ENCODE peak calls at places on chromosome 11, in seven cellular contexts. D is mammary epithelial cell; Z is left cardiac atrium; N is amniotic stem cell; Y is iPS-NIHi11; Q is stromal cell of bone marrow; I is activated CD4-positive, alpha-beta T cell treated with anti-CD3 and anti-CD28 coated beads, Interleukin-2, amount 50 U/mL, for 4 hours. R is an unnamed sample.

GRCh38 chr11:10387209-10388083 is 67.6 kb upstream of the AMPD3 start:
- DNase-seq in I (no peak), D (no peak), Y (no peak), N (no peak), Z (peak; percentile 58), Q (peak; percentile 96), R (peak; percentile 82)

GRCh38 chr11:45150301-45150700 is 3.9 kb downstream of the PRDM11 start:
- DNase-seq in I (no peak), Y (no peak), N (no peak), Z (no peak), D (no peak), Q (no peak), R (no peak)

GRCh38 chr11:2844116-2844515 is 41.5 kb downstream of the CDKN1C start:
- DNase-seq in N (no peak), Z (no peak), D (peak; percentile 27), Q (no peak), Y (no peak), I (no peak), R (no peak)

GRCh38 chr11:11370263-11371060 is 17.4 kb upstream of the CSNK2A3 start:
- DNase-seq in I (no peak), Z (no peak), D (no peak), Y (no peak), N (no peak), Q (no peak), R (no peak)

GRCh38 chr11:62601114-62601363 is 626 bp downstream of the MTA2 start:
- DNase-seq in N (no peak), I (peak; percentile 28), D (no peak), Y (no peak), Z (peak; percentile 76), Q (no peak), R (peak; percentile 86)

GRCh38 chr11:10288881-10289764 is 4.9 kb downstream of the SBF2 start:
- DNase-seq in I (no peak), N (no peak), Q (no peak), Y (no peak), D (no peak), Z (no peak), R (peak; percentile 61)

GRCh38 chr11:111479666-111480065 is 32.5 kb downstream of the BTG4 start:
- DNase-seq in N (no peak), D (no peak), I (no peak), Y (no peak), Z (no peak), Q (no peak), R (no peak)

GRCh38 chr11:123690490-123690889 is 36.1 kb upstream of the SCN3B start:
- DNase-seq in D (peak; percentile 85), N (no peak), I (no peak), Y (no peak), Q (peak; percentile 43), Z (no peak), R (no peak)

GRCh38 chr11:106813803-106814202 is 204.5 kb downstream of the GUCY1A2 start:
- DNase-seq in Z (no peak), Q (no peak), D (no peak), I (no peak), Y (no peak), N (no peak), R (no peak)

GRCh38 chr11:70758206-70758605 is 359.9 kb downstream of the CTTN start:
- DNase-seq in Z (no peak), D (no peak), N (no peak), I (no peak), Y (no peak), Q (no peak), R (no peak)

GRCh38 chr11:64090811-64091516 is 55.2 kb downstream of the FLRT1 start:
- DNase-seq in Y (peak; percentile 46), D (no peak), Q (no peak), N (no peak), Z (no peak), I (no peak), R (no peak)

GRCh38 chr11:78417175-78417887 is at the start of gene GAB2:
- DNase-seq in N (no peak), Z (no peak), D (no peak), I (peak; percentile 27), Q (no peak), Y (peak; percentile 35), R (peak; percentile 48)

GRCh38 chr11:45799562-45799961 is 5.4 kb upstream of the SLC35C1 start:
- DNase-seq in Z (no peak), D (no peak), I (no peak), Y (no peak), N (no peak), Q (no peak), R (no peak)

GRCh38 chr11:78083036-78083435 is 3.4 kb upstream of the NDUFC2 start:
- DNase-seq in Y (no peak), I (no peak), Z (no peak), Q (no peak), N (no peak), D (no peak), R (no peak)

GRCh38 chr11:116192509-116193206 is 580.1 kb downstream of the BUD13 start:
- DNase-seq in I (no peak), Q (no peak), Z (no peak), Y (no peak), D (no peak), N (no peak), R (no peak)

GRCh38 chr11:2741377-2742131 is 41.8 kb upstream of the KCNQ1OT1 start:
- DNase-seq in I (no peak), N (peak; percentile 15), Z (peak; percentile 27), Q (peak; percentile 30), Y (no peak), D (no peak), R (peak; percentile 23)

GRCh38 chr11:92739020-92739419 is 230.4 kb upstream of the MTNR1B start:
- DNase-seq in D (peak; percentile 6), N (no peak), Q (peak; percentile 48), I (no peak), Z (no peak), Y (no peak), R (no peak)

GRCh38 chr11:111441443-111441842 is 62.4 kb upstream of the POU2AF1 start:
- DNase-seq in D (peak; percentile 46), Z (no peak), N (no peak), Q (peak; percentile 25), Y (no peak), I (no peak), R (no peak)

GRCh38 chr11:46202149-46202548 is 75.3 kb upstream of the CREB3L1 start:
- DNase-seq in Y (peak; percentile 77), I (no peak), N (no peak), D (no peak), Z (no peak), Q (no peak), R (no peak)

GRCh38 chr11:3180869-3181268 is 15.8 kb upstream of the OSBPL5 start:
- DNase-seq in Q (no peak), D (no peak), I (no peak), Z (peak; percentile 4), Y (no peak), N (no peak), R (peak; percentile 18)

GRCh38 chr11:104380358-104380757 is 216.4 kb upstream of the PDGFD start:
- DNase-seq in Q (no peak), D (no peak), I (no peak), Y (no peak), Z (no peak), N (no peak), R (no peak)

GRCh38 chr11:133904818-133905515 is 51.8 kb downstream of the IGSF9B start:
- DNase-seq in N (no peak), I (no peak), Q (no peak), D (no peak), Y (no peak), Z (no peak), R (no peak)

GRCh38 chr11:35087648-35088047 is 51.3 kb upstream of the CD44 start:
- DNase-seq in Y (no peak), I (no peak), Z (peak; percentile 28), D (no peak), N (no peak), Q (no peak), R (no peak)

GRCh38 chr11:73818838-73819237 is 31.2 kb downstream of the MRPL48 start:
- DNase-seq in N (no peak), Y (no peak), I (no peak), Q (no peak), D (no peak), Z (no peak), R (no peak)

GRCh38 chr11:111586305-111586915 is 15.8 kb upstream of the SIK2 start:
- DNase-seq in Q (no peak), I (peak; percentile 27), D (peak; percentile 62), N (no peak), Y (peak; percentile 46), Z (no peak), R (no peak)

GRCh38 chr11:114285599-114285998 is 10.6 kb upstream of the NNMT start:
- DNase-seq in I (no peak), Z (no peak), D (no peak), Y (no peak), N (no peak), Q (no peak), R (no peak)

GRCh38 chr11:22822204-22822603 is 7.4 kb downstream of the SVIP start:
- DNase-seq in Z (no peak), I (no peak), N (no peak), Y (no peak), D (no peak), Q (no peak), R (no peak)

GRCh38 chr11:92550411-92550810 is 325.8 kb downstream of the FAT3 start:
- DNase-seq in D (no peak), Z (no peak), I (no peak), N (no peak), Y (peak; percentile 41), Q (no peak), R (no peak)

R was measured in right cardiac atrium.